ENCODE peak calls at places on chromosome 16, in six cellular contexts. N is mucosa of descending colon; G is ascending aorta; B is NCI-H146; A is activated naive CD4-positive, alpha-beta T cell treated with Interleukin-2 at 50 U/mL for 16 hours; K is astrocyte of the spinal cord. Q is an unnamed sample.

GRCh38 chr16:79563919-79564318 is 36.6 kb downstream of the MAF start:
- DNase-seq in N (no peak), G (no peak), B (no peak), A (no peak), K (no peak), Q (no peak)

GRCh38 chr16:72932050-72932449 is 115.9 kb downstream of the ZFHX3 start:
- DNase-seq in N (no peak), G (no peak), B (no peak), A (no peak), K (no peak), Q (no peak)

GRCh38 chr16:83926726-83927397 is 26.2 kb upstream of the OSGIN1 start:
- DNase-seq in N (peak; percentile 70), G (no peak), B (peak; percentile 63), A (peak; percentile 64), K (peak; percentile 62), Q (peak; percentile 90)

GRCh38 chr16:11452746-11453344 is 107.6 kb downstream of the RMI2 start:
- DNase-seq in N (no peak), G (no peak), B (no peak), A (no peak), K (no peak), Q (no peak)

GRCh38 chr16:58027341-58028167 is 2.0 kb downstream of the MMP15 start:
- DNase-seq in N (peak; percentile 80), G (no peak), B (peak; percentile 55), A (no peak), K (no peak), Q (no peak)

GRCh38 chr16:24516900-24517669 is 22.3 kb upstream of the RBBP6 start:
- DNase-seq in N (no peak), G (peak; percentile 23), B (peak; percentile 88), A (peak; percentile 75), K (peak; percentile 83), Q (peak; percentile 85)

GRCh38 chr16:84098939-84099338 is 17.8 kb downstream of the MBTPS1 start:
- DNase-seq in N (no peak), G (no peak), B (no peak), A (no peak), K (peak; percentile 38), Q (no peak)

GRCh38 chr16:87416826-87417471 is 24.8 kb downstream of the MAP1LC3B start:
- DNase-seq in N (no peak), G (no peak), B (no peak), A (peak; percentile 36), K (peak; percentile 70), Q (no peak)

GRCh38 chr16:3807425-3808123 is 72.9 kb downstream of the CREBBP start:
- DNase-seq in N (no peak), G (no peak), B (no peak), A (no peak), K (no peak), Q (no peak)

GRCh38 chr16:1879477-1879876 is 7.5 kb upstream of the MEIOB start:
- DNase-seq in N (no peak), G (no peak), B (peak; percentile 55), A (no peak), K (no peak), Q (no peak)

GRCh38 chr16:22225060-22225459 is 19.0 kb downstream of the EEF2K start:
- DNase-seq in N (no peak), G (no peak), B (no peak), A (no peak), K (no peak), Q (no peak)

GRCh38 chr16:48321307-48322036 is 63.7 kb downstream of the SIAH1 start:
- DNase-seq in N (no peak), G (no peak), B (no peak), A (peak; percentile 14), K (peak; percentile 44), Q (no peak)

GRCh38 chr16:79001156-79001997 is 599.2 kb downstream of the MAF start:
- DNase-seq in N (no peak), G (no peak), B (no peak), A (no peak), K (no peak), Q (no peak)

GRCh38 chr16:30112197-30113030 is 923 bp downstream of the GDPD3 start:
- DNase-seq in N (peak; percentile 84), G (no peak), B (peak; percentile 29), A (peak; percentile 70), K (peak; percentile 30), Q (peak; percentile 78)

GRCh38 chr16:54153240-54153934 is 133.2 kb downstream of the IRX3 start:
- DNase-seq in N (no peak), G (no peak), B (no peak), A (no peak), K (no peak), Q (no peak)

GRCh38 chr16:75053791-75054555 is 55.1 kb downstream of the ZNRF1 start:
- DNase-seq in N (peak; percentile 91), G (no peak), B (peak; percentile 76), A (peak; percentile 8), K (no peak), Q (no peak)

GRCh38 chr16:66159987-66160386 is 206.5 kb upstream of the CDH5 start:
- DNase-seq in N (no peak), G (no peak), B (no peak), A (no peak), K (no peak), Q (no peak)

GRCh38 chr16:88120812-88121211 is 169.6 kb downstream of the BANP start:
- DNase-seq in N (no peak), G (no peak), B (no peak), A (no peak), K (no peak), Q (no peak)

GRCh38 chr16:22192261-22193133 is 13.6 kb upstream of the EEF2K start:
- DNase-seq in N (peak; percentile 88), G (peak; percentile 75), B (peak; percentile 68), A (peak; percentile 76), K (peak; percentile 95), Q (peak; percentile 78)

GRCh38 chr16:67594956-67595355 is 32.6 kb downstream of the CTCF start:
- DNase-seq in N (no peak), G (no peak), B (no peak), A (no peak), K (peak; percentile 77), Q (no peak)

GRCh38 chr16:10465821-10466220 is 80.0 kb downstream of the ATF7IP2 start:
- DNase-seq in N (no peak), G (no peak), B (no peak), A (no peak), K (no peak), Q (no peak)

GRCh38 chr16:65226077-65226476 is 104.2 kb upstream of the CDH11 start:
- DNase-seq in N (no peak), G (no peak), B (no peak), A (no peak), K (no peak), Q (no peak)

GRCh38 chr16:2779151-2779920 is 2.3 kb upstream of the ELOB start:
- DNase-seq in N (no peak), G (no peak), B (no peak), A (no peak), K (no peak), Q (no peak)